ENCODE peak calls at places on chromosomes 12 and 14, in six cellular contexts. W is PC-3, X is HCT116, B is GM23248, K is HepG2, A is astrocyte. V is an unnamed sample.

GRCh38 chr12:29398495-29398894 is 17.5 kb upstream of the ERGIC2 start:
- DNase-seq in W (no peak), X (no peak), B (no peak), K (no peak), A (no peak), V (no peak)

GRCh38 chr12:807041-807717 is 54.8 kb downstream of the WNK1 start:
- DNase-seq in W (no peak), X (no peak), B (peak; percentile 24), K (no peak), A (no peak), V (no peak)

GRCh38 chr14:77344597-77344996 is 23.8 kb downstream of the GSTZ1 start:
- DNase-seq in W (peak; percentile 20), X (no peak), B (no peak), K (no peak), A (no peak), V (peak; percentile 33)

GRCh38 chr14:99199854-99200653 is 71.9 kb downstream of the BCL11B start:
- DNase-seq in W (no peak), X (no peak), B (peak; percentile 8), K (no peak), A (no peak), V (peak; percentile 51)

GRCh38 chr12:53754196-53754595 is 2.4 kb upstream of the CISTR start:
- DNase-seq in W (no peak), X (no peak), B (no peak), K (no peak), A (no peak), V (no peak)

GRCh38 chr14:44788612-44789011 is 173.1 kb downstream of the KLHL28 start:
- DNase-seq in W (peak; percentile 53), X (no peak), B (no peak), K (no peak), A (no peak), V (no peak)

GRCh38 chr14:44854114-44854513 is 107.6 kb downstream of the KLHL28 start:
- DNase-seq in W (no peak), X (no peak), B (no peak), K (no peak), A (no peak), V (no peak)

GRCh38 chr12:91138337-91138905 is 27.1 kb upstream of the LUM start:
- DNase-seq in W (no peak), X (no peak), B (peak; percentile 26), K (no peak), A (no peak), V (peak; percentile 25)

GRCh38 chr12:65509953-65510352 is 231.5 kb downstream of the MSRB3 start:
- DNase-seq in W (no peak), X (no peak), B (peak; percentile 51), K (no peak), A (no peak), V (no peak)

GRCh38 chr14:52089208-52089607 is 20.3 kb upstream of the NID2 start:
- DNase-seq in W (no peak), X (no peak), B (no peak), K (no peak), A (no peak), V (no peak)

GRCh38 chr14:83548061-83548839 is 1981.7 kb upstream of the FLRT2 start:
- DNase-seq in W (peak; percentile 25), X (no peak), B (no peak), K (no peak), A (peak; percentile 2), V (no peak)

GRCh38 chr12:101027200-101027599 is 182.8 kb downstream of the SLC5A8 start:
- DNase-seq in W (no peak), X (no peak), B (no peak), K (no peak), A (no peak), V (no peak)

GRCh38 chr12:131621701-131622421 is 89.0 kb upstream of the SFSWAP start:
- DNase-seq in W (no peak), X (no peak), B (no peak), K (no peak), A (no peak), V (no peak)

GRCh38 chr14:61585598-61586538 is 109.4 kb upstream of the HIF1A start:
- DNase-seq in W (peak; percentile 79), X (no peak), B (peak; percentile 89), K (no peak), A (peak; percentile 75), V (peak; percentile 14)

GRCh38 chr12:28175098-28175589 is 15.1 kb upstream of the CCDC91 start:
- DNase-seq in W (no peak), X (no peak), B (no peak), K (no peak), A (no peak), V (no peak)

GRCh38 chr12:45278447-45278846 is 62.6 kb downstream of the ANO6 start:
- DNase-seq in W (no peak), X (no peak), B (no peak), K (no peak), A (no peak), V (no peak)

GRCh38 chr12:65892905-65893304 is 68.6 kb downstream of the HMGA2 start:
- DNase-seq in W (peak; percentile 77), X (no peak), B (peak; percentile 88), K (no peak), A (peak; percentile 77), V (peak; percentile 90)

GRCh38 chr12:10175849-10176641 is 2.8 kb upstream of the TMEM52B start:
- DNase-seq in W (no peak), X (no peak), B (no peak), K (no peak), A (no peak), V (no peak)

GRCh38 chr12:113651662-113652061 is 180.0 kb upstream of the LHX5 start:
- DNase-seq in W (no peak), X (no peak), B (no peak), K (no peak), A (no peak), V (no peak)

GRCh38 chr14:104290756-104291122 is 152.4 kb downstream of the KIF26A start:
- DNase-seq in W (no peak), X (no peak), B (no peak), K (no peak), A (no peak), V (no peak)

GRCh38 chr14:104290058-104290667 is 151.8 kb downstream of the KIF26A start:
- DNase-seq in W (no peak), X (no peak), B (no peak), K (no peak), A (no peak), V (no peak)

GRCh38 chr14:104292084-104292970 is 153.9 kb downstream of the KIF26A start:
- DNase-seq in W (no peak), X (no peak), B (no peak), K (no peak), A (no peak), V (no peak)

GRCh38 chr14:104289485-104289884 is 151.1 kb downstream of the KIF26A start:
- DNase-seq in W (peak; percentile 19), X (no peak), B (no peak), K (no peak), A (no peak), V (no peak)

GRCh38 chr14:104291123-104292000 is 153.0 kb downstream of the KIF26A start:
- DNase-seq in W (peak; percentile 9), X (no peak), B (no peak), K (no peak), A (no peak), V (no peak)
- TF ChIP-seq EZH2 in W (no peak), X (no peak), B (no peak), K (no peak), A (no peak), V (no peak)

GRCh38 chr12:107512391-107512790 is 173.2 kb upstream of the PWP1 start:
- DNase-seq in W (no peak), X (no peak), B (peak; percentile 60), K (no peak), A (peak; percentile 34), V (no peak)

GRCh38 chr12:107513184-107513583 is 172.4 kb upstream of the PWP1 start:
- DNase-seq in W (no peak), X (no peak), B (no peak), K (no peak), A (no peak), V (no peak)

GRCh38 chr12:107515446-107515958 is 170.1 kb upstream of the PWP1 start:
- DNase-seq in W (peak; percentile 98), X (peak; percentile 51), B (peak; percentile 98), K (no peak), A (peak; percentile 99), V (peak; percentile 75)

GRCh38 chr12:107513636-107514400 is 171.8 kb upstream of the PWP1 start:
- DNase-seq in W (no peak), X (no peak), B (no peak), K (no peak), A (no peak), V (no peak)

DNA sequence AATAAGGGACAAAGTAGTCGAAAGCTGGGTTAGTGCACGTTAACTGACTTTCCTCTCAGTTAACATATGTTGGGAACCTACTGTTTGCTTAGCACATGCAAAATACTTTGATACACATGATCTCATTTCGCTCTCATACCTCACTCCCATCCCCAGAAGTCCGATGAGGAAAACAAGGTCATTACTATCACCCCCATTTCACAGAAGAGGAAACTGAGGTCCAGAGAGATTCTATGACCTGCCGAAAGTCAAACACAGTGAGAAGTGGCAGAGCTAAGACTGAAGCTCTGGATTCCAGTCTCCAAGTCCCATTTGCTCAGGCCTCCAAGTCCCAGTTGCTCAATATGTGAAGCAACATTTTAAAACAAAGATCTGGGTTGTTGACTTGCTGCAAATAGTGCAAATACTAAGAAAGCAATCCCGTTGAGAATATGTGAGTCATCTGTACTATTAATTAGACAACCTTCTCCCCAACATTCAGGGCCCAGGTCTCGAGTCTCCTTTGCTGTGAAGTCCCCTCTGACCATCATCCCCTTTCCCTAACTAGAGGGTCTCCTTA is 170.6 kb upstream of the PWP1 start:
- DNase-seq in W (peak; percentile 72), X (no peak), B (peak; percentile 90), K (peak; percentile 46), A (no peak), V (no peak)
- H3K27ac ChIP-seq in W (peak overlapping the region; percentile 75), X (no peak overlapping the region), B (peak overlapping the region; percentile 93), K (no peak overlapping the region), A (peak overlapping the region; percentile 90), V (no peak overlapping the region)

GRCh38 chr14:50334211-50334610 is 22.1 kb downstream of the DMAC2L start:
- DNase-seq in W (no peak), X (no peak), B (no peak), K (no peak), A (no peak), V (no peak)
- H3K4me1 ChIP-seq in W (peaks cover 12% of the 10 kb centered on the region), X (no peaks in the 10 kb centered on the region), B (peaks cover 23% of the 10 kb centered on the region), K (peaks cover 14% of the 10 kb centered on the region), A (peaks cover 28% of the 10 kb centered on the region), V (peaks cover 17% of the 10 kb centered on the region)

DNA sequence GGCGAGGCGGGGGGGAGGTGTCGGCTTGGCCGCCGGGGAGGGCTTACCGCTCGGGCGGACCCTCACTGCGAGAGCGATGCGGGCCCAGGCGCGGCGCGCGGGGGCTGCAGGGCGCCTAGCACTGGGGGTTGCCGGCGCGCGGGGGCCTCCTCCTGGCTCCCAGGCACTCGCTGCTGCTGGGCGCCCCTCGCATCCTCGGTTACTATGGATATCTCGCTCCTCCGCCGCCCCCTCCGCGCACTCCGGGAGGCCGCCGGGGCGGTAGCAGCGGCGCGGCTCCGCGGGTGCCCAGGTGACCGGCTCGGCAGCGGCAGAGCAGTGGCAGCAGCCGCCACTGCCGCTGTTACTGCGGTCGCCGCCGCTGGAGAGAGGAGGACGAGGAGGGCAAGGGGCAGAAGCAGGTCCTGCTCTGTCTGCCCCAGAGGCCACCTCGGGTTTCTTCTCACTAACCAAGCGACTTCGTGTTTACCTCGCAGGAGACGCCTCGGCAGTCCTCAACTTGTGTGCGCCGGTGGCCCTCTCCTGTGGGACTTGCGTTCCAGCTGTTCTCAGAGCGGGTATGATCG is 250.1 kb downstream of the APAF1 start:
- DNase-seq in W (no peak), X (no peak), B (no peak), K (no peak), A (no peak), V (peak; percentile 15)
- TF ChIP-seq EZH2 in W (peak; percentile 86), X (no peak), B (no peak), K (no peak), A (peak; percentile 18), V (peak; percentile 64)